ENCODE peak calls at places on chromosomes 3 and 15, in ten cellular contexts. B is osteocyte; V is fibroblast of pulmonary artery; Q is NCI-H460; C is activated naive CD4-positive, alpha-beta T cell treated with Interleukin-2 at 50 U/mL for 16 hours; O is NCI-H1694 treated with DMSO at 0.1 percent for 48 hours; R is GM23248; X is activated CD8-positive, alpha-beta memory T cell treated with anti-CD3 and anti-CD28 coated beads for 48 hours; M is iris pigment epithelial cell; T is ACHN. D is an unnamed sample.
A peak's percentile ranks its signal among the peaks of the same experiment; 100 is the strongest.

GRCh38 chr3:172595648-172596393 is 72.6 kb upstream of the TNFSF10 start:
- DNase-seq in B (no peak), V (peak; percentile 77), Q (peak; percentile 54), C (peak; percentile 31), O (peak; percentile 28), R (peak; percentile 86), X (no peak), M (peak; percentile 54), T (peak; percentile 78), D (peak; percentile 51)

GRCh38 chr3:101193957-101194356 is 126.4 kb downstream of the IMPG2 start:
- DNase-seq in B (no peak), V (peak; percentile 54), Q (no peak), C (no peak), O (no peak), R (peak; percentile 47), X (no peak), M (peak; percentile 87), T (no peak), D (peak; percentile 45)

GRCh38 chr15:65083262-65083701 is 6.7 kb downstream of the KBTBD13 start:
- DNase-seq in B (no peak), V (peak; percentile 65), Q (no peak), C (no peak), O (no peak), R (no peak), X (no peak), M (peak; percentile 55), T (no peak), D (no peak)

GRCh38 chr15:100873029-100873677 is 6.5 kb upstream of the ALDH1A3 start:
- DNase-seq in B (no peak), V (peak; percentile 94), Q (peak; percentile 69), C (peak; percentile 43), O (peak; percentile 22), R (peak; percentile 90), X (no peak), M (peak; percentile 87), T (peak; percentile 77), D (peak; percentile 79)

GRCh38 chr3:1971780-1972179 is 126.9 kb upstream of the CNTN4 start:
- DNase-seq in B (no peak), V (peak; percentile 69), Q (no peak), C (no peak), O (no peak), R (no peak), X (no peak), M (peak; percentile 1), T (no peak), D (peak; percentile 5)

GRCh38 chr3:167653750-167654149 is at the start of gene WDR49:
- DNase-seq in B (no peak), V (peak; percentile 28), Q (no peak), C (no peak), O (no peak), R (no peak), X (no peak), M (peak; percentile 1), T (no peak), D (no peak)

GRCh38 chr3:128849776-128850542 is 29.5 kb upstream of the ACAD9 start:
- DNase-seq in B (no peak), V (peak; percentile 15), Q (no peak), C (no peak), O (no peak), R (peak; percentile 20), X (no peak), M (peak; percentile 18), T (peak; percentile 9), D (peak; percentile 21)

GRCh38 chr3:151852074-151852811 is 21.2 kb upstream of the SUCNR1 start:
- DNase-seq in B (no peak), V (no peak), Q (no peak), C (no peak), O (no peak), R (no peak), X (no peak), M (no peak), T (no peak), D (no peak)

GRCh38 chr15:53634517-53635106 is 124.9 kb downstream of the WDR72 start:
- DNase-seq in B (no peak), V (no peak), Q (no peak), C (no peak), O (no peak), R (no peak), X (no peak), M (no peak), T (no peak), D (no peak)

GRCh38 chr3:38029400-38030125 is at the start of gene PLCD1:
- DNase-seq in B (no peak), V (peak; percentile 65), Q (no peak), C (peak; percentile 47), O (no peak), R (peak; percentile 87), X (no peak), M (peak; percentile 22), T (peak; percentile 63), D (peak; percentile 22)

GRCh38 chr15:85768595-85769168 is 26.0 kb downstream of the KLHL25 start:
- DNase-seq in B (no peak), V (no peak), Q (no peak), C (no peak), O (no peak), R (no peak), X (no peak), M (no peak), T (no peak), D (no peak)

GRCh38 chr15:68389041-68389930 is 42.7 kb downstream of the ITGA11 start:
- DNase-seq in B (peak; percentile 70), V (no peak), Q (no peak), C (no peak), O (no peak), R (no peak), X (no peak), M (no peak), T (no peak), D (no peak)

GRCh38 chr3:170027691-170028102 is 10.1 kb upstream of the GPR160 start:
- DNase-seq in B (no peak), V (no peak), Q (no peak), C (no peak), O (no peak), R (no peak), X (no peak), M (no peak), T (no peak), D (no peak)

GRCh38 chr3:143471705-143472104 is 352.1 kb downstream of the CHST2 start:
- DNase-seq in B (no peak), V (no peak), Q (no peak), C (no peak), O (no peak), R (no peak), X (no peak), M (no peak), T (no peak), D (no peak)

GRCh38 chr3:160924776-160925175 is 168.7 kb downstream of the PPM1L start:
- DNase-seq in B (no peak), V (no peak), Q (no peak), C (no peak), O (no peak), R (no peak), X (no peak), M (no peak), T (no peak), D (no peak)

GRCh38 chr15:72341361-72341760 is 21.4 kb upstream of the CELF6 start:
- DNase-seq in B (peak; percentile 76), V (peak; percentile 7), Q (no peak), C (no peak), O (no peak), R (peak; percentile 15), X (no peak), M (no peak), T (peak; percentile 27), D (no peak)

GRCh38 chr3:149128856-149129255 is 582 bp upstream of the HPS3 start:
- DNase-seq in B (no peak), V (peak; percentile 8), Q (no peak), C (no peak), O (no peak), R (peak; percentile 32), X (no peak), M (peak; percentile 11), T (peak; percentile 12), D (no peak)

GRCh38 chr15:25775317-25775912 is 87.7 kb downstream of the ATP10A start:
- DNase-seq in B (peak; percentile 89), V (peak; percentile 49), Q (peak; percentile 20), C (no peak), O (no peak), R (peak; percentile 96), X (no peak), M (peak; percentile 3), T (peak; percentile 38), D (no peak)

GRCh38 chr3:50251220-50251619 is 15.2 kb downstream of the GNAI2 start:
- DNase-seq in B (no peak), V (peak; percentile 84), Q (no peak), C (peak; percentile 80), O (no peak), R (peak; percentile 96), X (no peak), M (peak; percentile 96), T (no peak), D (no peak)

GRCh38 chr15:35136552-35136951 is 51.5 kb upstream of the NANOGP8 start:
- DNase-seq in B (no peak), V (no peak), Q (no peak), C (no peak), O (no peak), R (no peak), X (no peak), M (no peak), T (no peak), D (no peak)

GRCh38 chr3:10421996-10422395 is 83.4 kb downstream of the ATP2B2 start:
- DNase-seq in B (no peak), V (no peak), Q (no peak), C (no peak), O (no peak), R (no peak), X (no peak), M (no peak), T (no peak), D (no peak)

GRCh38 chr3:158451405-158452045 is 119.5 kb upstream of the MLF1 start:
- DNase-seq in B (no peak), V (no peak), Q (no peak), C (no peak), O (no peak), R (no peak), X (no peak), M (no peak), T (no peak), D (no peak)

GRCh38 chr3:195110647-195111321 is 160.2 kb downstream of the XXYLT1 start:
- DNase-seq in B (no peak), V (no peak), Q (no peak), C (no peak), O (no peak), R (no peak), X (no peak), M (no peak), T (no peak), D (no peak)

GRCh38 chr3:55489804-55490132 is 2.7 kb upstream of the WNT5A start:
- DNase-seq in B (no peak), V (no peak), Q (no peak), C (no peak), O (no peak), R (no peak), X (no peak), M (no peak), T (no peak), D (no peak)

GRCh38 chr15:66071160-66071559 is 182.4 kb downstream of the MEGF11 start:
- DNase-seq in B (no peak), V (no peak), Q (no peak), C (no peak), O (no peak), R (no peak), X (no peak), M (no peak), T (no peak), D (no peak)

GRCh38 chr3:109553573-109554371 is 216.4 kb upstream of the DPPA4 start:
- DNase-seq in B (no peak), V (no peak), Q (no peak), C (no peak), O (no peak), R (no peak), X (no peak), M (peak; percentile 60), T (no peak), D (no peak)

GRCh38 chr15:33701304-33701696 is 267.0 kb upstream of the CHRM5 start:
- DNase-seq in B (no peak), V (no peak), Q (no peak), C (no peak), O (no peak), R (peak; percentile 23), X (no peak), M (peak; percentile 8), T (no peak), D (no peak)

GRCh38 chr3:2822611-2823010 is 287.6 kb downstream of the IL5RA start:
- DNase-seq in B (no peak), V (no peak), Q (no peak), C (no peak), O (no peak), R (no peak), X (no peak), M (no peak), T (no peak), D (no peak)

D was measured in HTR-8/SVneo.